ENCODE peak calls at places on chromosome 9, in ten cellular contexts. N, M, P, C, E, F, B, A, K and Y are unnamed samples.

GRCh38 chr9:129761293-129761900 is 8.6 kb upstream of the PTGES start:
- DNase-seq in B (no peak), M (peak; percentile 84), P (no peak), K (no peak), N (peak; percentile 76), E (no peak), F (no peak), A (peak; percentile 66), C (no peak), Y (no peak)

GRCh38 chr9:105264380-105264779 is 19.9 kb downstream of the SLC44A1 start:
- DNase-seq in F (no peak), B (no peak), A (no peak), E (no peak), M (no peak), P (no peak), K (no peak), N (no peak), C (no peak), Y (no peak)

GRCh38 chr9:135039266-135039870 is 48.1 kb upstream of the OLFM1 start:
- DNase-seq in B (no peak), K (no peak), C (no peak), M (no peak), F (no peak), E (no peak), A (peak; percentile 43), P (no peak), N (no peak), Y (peak; percentile 83)

GRCh38 chr9:19102181-19102630 is 498 bp downstream of the HAUS6 start:
- DNase-seq in M (no peak), N (no peak), K (peak; percentile 67), C (no peak), B (no peak), P (no peak), E (peak; percentile 88), F (peak; percentile 19), A (peak; percentile 77), Y (no peak)

GRCh38 chr9:112665347-112665746 is 52.6 kb downstream of the INIP start:
- DNase-seq in N (no peak), B (no peak), C (no peak), M (peak; percentile 7), P (no peak), F (no peak), K (no peak), E (no peak), A (no peak), Y (no peak)

GRCh38 chr9:96557921-96558320 is 61.7 kb downstream of the CDC14B start:
- DNase-seq in K (no peak), C (no peak), P (no peak), N (no peak), B (no peak), A (no peak), F (no peak), M (no peak), E (no peak), Y (no peak)

GRCh38 chr9:38046669-38047300 is 22.2 kb downstream of the SHB start:
- DNase-seq in E (no peak), C (no peak), N (no peak), F (no peak), A (no peak), M (no peak), B (no peak), K (no peak), P (no peak), Y (no peak)

GRCh38 chr9:91146391-91147019 is 215.2 kb downstream of the AUH start:
- DNase-seq in B (no peak), A (no peak), F (no peak), P (no peak), N (no peak), K (no peak), M (no peak), E (no peak), C (no peak), Y (no peak)

GRCh38 chr9:99000480-99001395 is 57.0 kb downstream of the COL15A1 start:
- DNase-seq in P (no peak), K (peak; percentile 73), F (peak; percentile 69), M (no peak), C (no peak), N (peak; percentile 50), B (no peak), A (no peak), E (peak; percentile 4), Y (peak; percentile 75)

GRCh38 chr9:71683598-71684235 is 84.6 kb downstream of the CEMIP2 start:
- DNase-seq in F (no peak), C (no peak), M (no peak), P (no peak), E (no peak), B (no peak), N (no peak), K (no peak), A (peak; percentile 75), Y (no peak)

GRCh38 chr9:28166179-28166578 is 592.9 kb upstream of the C9orf72 start:
- DNase-seq in B (no peak), P (no peak), A (no peak), K (no peak), F (no peak), N (no peak), M (no peak), E (no peak), C (no peak), Y (no peak)

GRCh38 chr9:89676281-89676680 is 71.5 kb downstream of the GADD45G start:
- DNase-seq in B (no peak), F (no peak), M (no peak), E (peak; percentile 84), C (no peak), A (no peak), P (no peak), K (peak; percentile 82), N (peak; percentile 75), Y (no peak)

GRCh38 chr9:8781447-8781846 is 981.9 kb upstream of the DMAC1 start:
- DNase-seq in E (no peak), M (no peak), P (no peak), F (no peak), K (no peak), A (no peak), C (no peak), N (no peak), B (no peak), Y (no peak)

GRCh38 chr9:96661711-96662110 is 6.6 kb upstream of the PRXL2C start:
- DNase-seq in C (no peak), E (no peak), P (no peak), M (no peak), N (no peak), K (no peak), F (no peak), B (no peak), A (no peak), Y (no peak)

GRCh38 chr9:94649100-94649855 is 10.0 kb upstream of the FBP1 start:
- DNase-seq in E (no peak), N (no peak), F (no peak), A (no peak), B (no peak), M (no peak), P (no peak), C (no peak), K (no peak), Y (no peak)

GRCh38 chr9:105055922-105056321 is 128.0 kb upstream of the ABCA1 start:
- DNase-seq in K (no peak), B (no peak), A (no peak), P (no peak), E (no peak), C (no peak), N (no peak), F (no peak), M (no peak), Y (no peak)

GRCh38 chr9:71675129-71675856 is 93.0 kb downstream of the CEMIP2 start:
- DNase-seq in P (peak; percentile 80), N (no peak), B (no peak), C (no peak), E (no peak), K (no peak), A (no peak), M (no peak), F (no peak), Y (no peak)

GRCh38 chr9:5574998-5575397 is 53.9 kb upstream of the RIC1 start:
- DNase-seq in B (no peak), K (no peak), M (no peak), E (no peak), F (no peak), P (no peak), N (no peak), C (no peak), A (no peak), Y (no peak)
- TF ChIP-seq CTCF in B (peak; percentile 17), K (no peak), M (no peak), E (no peak), F (no peak), P (no peak), N (no peak), C (no peak), A (no peak), Y (no peak)

DNA sequence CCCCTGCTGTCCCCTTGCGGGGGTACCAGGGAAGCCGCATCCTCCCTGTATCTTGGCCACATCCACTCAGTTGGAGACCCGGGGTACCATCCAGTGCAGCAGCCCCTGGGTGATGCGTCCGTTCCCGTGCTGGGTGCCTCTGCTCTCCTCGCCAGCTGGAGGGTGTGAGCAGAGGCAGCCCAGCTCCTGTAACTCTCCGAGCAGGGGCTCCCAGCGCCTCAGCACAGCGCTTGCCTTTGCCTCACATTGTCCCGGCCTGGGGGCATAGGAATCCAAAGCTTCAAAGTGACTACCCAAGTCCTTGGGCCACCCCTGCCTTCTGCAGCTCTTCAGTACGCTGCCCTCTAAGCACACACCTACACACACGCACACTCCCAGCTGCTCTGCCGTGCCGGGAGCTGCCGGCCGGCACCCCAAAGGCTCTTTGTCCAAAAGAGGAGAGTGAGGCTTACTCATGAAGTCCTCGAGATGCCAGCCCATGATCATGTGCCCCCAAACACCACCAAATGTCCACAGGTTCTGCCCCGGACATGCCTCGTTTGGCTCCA is 733 bp downstream of the ANGPTL2 start:
- DNase-seq in P (no peak), K (peak; percentile 61), N (no peak), F (no peak), C (no peak), M (no peak), A (peak; percentile 55), E (peak; percentile 60), B (no peak), Y (no peak)
- TF ChIP-seq CTCF in P (no peak), K (no peak), N (no peak), F (no peak), C (no peak), M (no peak), A (no peak), E (no peak), B (no peak), Y (no peak)

GRCh38 chr9:17116400-17116837 is 18.4 kb upstream of the CNTLN start:
- DNase-seq in B (no peak), C (no peak), K (no peak), A (no peak), F (no peak), E (no peak), N (no peak), P (no peak), M (no peak), Y (no peak)
- TF ChIP-seq CTCF in B (peak; percentile 31), C (peak; percentile 65), K (peak; percentile 59), A (no peak), F (no peak), E (peak; percentile 23), N (peak; percentile 69), P (peak; percentile 61), M (peak; percentile 40), Y (peak; percentile 66)

DNA sequence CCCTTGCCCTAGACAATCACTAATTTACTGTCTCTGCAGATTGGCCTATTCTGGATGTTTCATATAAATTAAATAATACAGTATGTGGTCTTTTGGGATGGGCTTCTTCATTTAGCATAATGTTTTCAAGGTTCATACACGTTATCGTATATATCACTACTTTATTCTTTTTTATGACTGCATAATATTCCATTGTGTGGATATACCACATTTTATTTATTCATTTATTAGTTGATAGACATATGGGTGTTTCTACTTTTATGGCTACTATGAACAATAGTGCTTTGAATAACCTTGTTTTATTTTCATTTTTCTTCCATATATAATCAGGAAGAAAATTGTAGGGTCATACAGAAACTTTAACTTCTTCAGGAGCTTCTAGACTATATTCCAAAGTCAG is 108.5 kb upstream of the PAPPA start:
- DNase-seq in N (no peak), E (no peak), C (no peak), F (no peak), A (no peak), K (no peak), B (no peak), M (no peak), P (no peak), Y (no peak)
- TF ChIP-seq CTCF in N (no peak), E (no peak), C (no peak), F (no peak), A (no peak), K (no peak), B (no peak), M (no peak), P (no peak), Y (no peak)